ENCODE peak calls at places on chromosomes 16 and 17, in seven cellular contexts. M is cardiac muscle cell; H is body of pancreas; N is GM06990; F is left ventricle myocardium inferior; L is activated CD8-positive, alpha-beta T cell treated with anti-CD3 and anti-CD28 coated beads for 36 hours; A is upper lobe of right lung. Z is an unnamed sample.

GRCh38 chr16:6193718-6194117 is 1096.1 kb upstream of the EEF2KMT start:
- DNase-seq in M (no peak), H (no peak), N (no peak), F (no peak), L (no peak), A (no peak), Z (no peak)

GRCh38 chr17:31425646-31426045 is 34.2 kb downstream of the RAB11FIP4 start:
- DNase-seq in M (no peak), H (peak), N (no peak), F (peak), L (no peak), A (no peak), Z (no peak)

GRCh38 chr17:73371285-73371684 is 59.5 kb upstream of the CDC42EP4 start:
- DNase-seq in M (peak), H (no peak), N (no peak), F (no peak), L (no peak), A (no peak), Z (no peak)

GRCh38 chr16:17343028-17343427 is 127.7 kb downstream of the XYLT1 start:
- DNase-seq in M (no peak), H (no peak), N (peak), F (no peak), L (peak), A (no peak), Z (peak)

GRCh38 chr17:72725432-72726068 is 366.9 kb downstream of the SLC39A11 start:
- DNase-seq in M (peak), H (peak), N (peak), F (peak), L (peak), A (peak), Z (peak)

GRCh38 chr17:77491921-77492445 is 351.2 kb downstream of the SEC14L1 start:
- DNase-seq in M (no peak), H (peak), N (peak), F (peak), L (peak), A (peak), Z (peak)

GRCh38 chr16:84567446-84567962 is 50.4 kb downstream of the COTL1 start:
- DNase-seq in M (no peak), H (no peak), N (no peak), F (no peak), L (no peak), A (no peak), Z (no peak)

GRCh38 chr16:59683709-59684108 is 949.6 kb upstream of the GOT2 start:
- DNase-seq in M (no peak), H (no peak), N (no peak), F (no peak), L (no peak), A (no peak), Z (no peak)

GRCh38 chr17:65154770-65155589 is 17.8 kb downstream of the RGS9 start:
- DNase-seq in M (no peak), H (no peak), N (peak), F (no peak), L (no peak), A (no peak), Z (peak)

GRCh38 chr16:75389096-75389692 is 44.1 kb downstream of the CFDP1 start:
- DNase-seq in M (no peak), H (no peak), N (no peak), F (no peak), L (no peak), A (no peak), Z (no peak)

GRCh38 chr16:65570261-65570660 is 448.4 kb upstream of the CDH11 start:
- DNase-seq in M (peak), H (no peak), N (no peak), F (no peak), L (no peak), A (no peak), Z (no peak)

GRCh38 chr16:87789437-87790277 is 23.9 kb upstream of the KLHDC4 start:
- DNase-seq in M (peak), H (no peak), N (no peak), F (no peak), L (no peak), A (no peak), Z (no peak)

GRCh38 chr16:85498607-85499006 is 114.5 kb upstream of the GSE1 start:
- DNase-seq in M (no peak), H (no peak), N (peak), F (no peak), L (no peak), A (no peak), Z (no peak)

GRCh38 chr16:74710401-74710800 is 9.7 kb upstream of the MLKL start:
- DNase-seq in M (no peak), H (no peak), N (no peak), F (no peak), L (no peak), A (peak), Z (no peak)

GRCh38 chr17:67491009-67491677 is 114.1 kb downstream of the PITPNC1 start:
- DNase-seq in M (peak), H (peak), N (no peak), F (peak), L (no peak), A (peak), Z (no peak)

GRCh38 chr17:49952912-49953497 is 16.0 kb upstream of the DLX4 start:
- DNase-seq in M (peak), H (no peak), N (no peak), F (no peak), L (no peak), A (no peak), Z (no peak)

GRCh38 chr16:54589326-54589725 is 302.7 kb upstream of the IRX3 start:
- DNase-seq in M (no peak), H (no peak), N (no peak), F (no peak), L (no peak), A (no peak), Z (no peak)

GRCh38 chr17:50949128-50950001 is 83.2 kb upstream of the TOB1 start:
- DNase-seq in M (no peak), H (no peak), N (no peak), F (no peak), L (no peak), A (no peak), Z (no peak)

GRCh38 chr17:19705201-19705600 is 11.2 kb downstream of the SLC47A2 start:
- DNase-seq in M (no peak), H (no peak), N (no peak), F (no peak), L (no peak), A (no peak), Z (no peak)

GRCh38 chr16:30027588-30028437 is 3.3 kb downstream of the TLCD3B start:
- DNase-seq in M (no peak), H (no peak), N (no peak), F (no peak), L (no peak), A (no peak), Z (no peak)

GRCh38 chr17:6444573-6445335 is 499 bp downstream of the PIMREG start:
- DNase-seq in M (no peak), H (peak), N (no peak), F (no peak), L (no peak), A (no peak), Z (no peak)

GRCh38 chr17:49575524-49576120 is at the start of gene NXPH3:
- DNase-seq in M (peak), H (peak), N (no peak), F (peak), L (peak), A (peak), Z (peak)

GRCh38 chr16:75104836-75105235 is 11.7 kb downstream of the LDHD start:
- DNase-seq in M (no peak), H (no peak), N (no peak), F (no peak), L (no peak), A (no peak), Z (peak)

GRCh38 chr16:12317121-12317810 is 340.7 kb downstream of the SNX29 start:
- DNase-seq in M (no peak), H (no peak), N (no peak), F (no peak), L (no peak), A (no peak), Z (no peak)

GRCh38 chr16:67179421-67180080 is 4.2 kb downstream of the MATCAP1 start:
- DNase-seq in M (no peak), H (no peak), N (no peak), F (no peak), L (peak), A (no peak), Z (no peak)
- TF ChIP-seq CTCF in M (no peak), H (no peak), N (peak), F (no peak), L (peak), A (no peak), Z (peak)

GRCh38 chr17:18194394-18194793 is 10.8 kb downstream of the ALKBH5 start:
- DNase-seq in M (no peak), H (no peak), N (no peak), F (no peak), L (no peak), A (no peak), Z (no peak)

GRCh38 chr17:18194804-18195203 is 11.2 kb downstream of the ALKBH5 start:
- DNase-seq in M (no peak), H (no peak), N (no peak), F (no peak), L (no peak), A (no peak), Z (no peak)

GRCh38 chr17:18190629-18191028 is 7.0 kb downstream of the ALKBH5 start:
- DNase-seq in M (no peak), H (no peak), N (no peak), F (no peak), L (no peak), A (no peak), Z (no peak)

GRCh38 chr17:18191071-18191667 is 7.5 kb downstream of the ALKBH5 start:
- DNase-seq in M (peak), H (peak), N (no peak), F (peak), L (no peak), A (no peak), Z (no peak)

GRCh38 chr17:18191967-18192366 is 8.3 kb downstream of the ALKBH5 start:
- DNase-seq in M (no peak), H (no peak), N (no peak), F (no peak), L (peak), A (no peak), Z (no peak)
- TF ChIP-seq CTCF in M (peak), H (no peak), N (peak), F (peak), L (no peak), A (peak), Z (peak)

DNA sequence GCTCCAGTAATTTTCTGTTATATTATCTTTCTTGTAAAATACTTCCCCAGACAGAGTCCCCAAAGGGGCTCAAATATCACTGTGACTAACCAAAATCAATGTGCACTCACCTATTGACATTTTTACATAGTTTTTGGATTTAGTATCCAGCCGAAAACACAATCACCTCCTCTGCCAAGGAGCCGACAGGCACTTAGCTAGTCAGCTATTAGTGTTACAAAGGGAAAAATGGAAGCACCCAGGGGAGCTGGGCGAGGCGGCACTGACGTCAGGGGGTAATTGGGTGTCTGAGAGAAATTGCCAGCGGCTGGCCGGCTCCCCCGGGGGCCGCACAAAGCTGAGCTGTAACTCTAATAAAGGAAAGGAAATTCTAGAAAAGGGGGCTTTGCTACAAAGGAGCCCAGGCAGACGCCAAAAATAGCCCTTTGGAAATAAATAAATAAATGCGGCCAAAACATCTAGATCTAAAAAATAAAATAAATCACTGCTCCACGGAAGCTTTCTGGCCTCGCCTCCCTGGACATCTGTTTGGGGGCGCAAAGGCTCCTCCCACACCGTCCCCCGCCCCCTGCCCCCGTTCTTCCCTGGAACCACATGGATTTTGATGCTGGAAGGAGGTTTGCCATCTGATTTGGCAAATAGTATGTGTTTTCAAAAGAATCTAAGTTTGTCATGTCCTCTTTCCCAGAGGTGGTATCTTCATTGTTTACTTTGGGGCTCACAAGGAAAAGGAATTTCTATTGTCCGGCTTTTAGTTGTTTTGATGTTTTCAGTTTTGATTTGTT is 156.8 kb downstream of the ZNF423 start:
- DNase-seq in M (peak), H (no peak), N (no peak), F (peak), L (no peak), A (no peak), Z (no peak)
- TF ChIP-seq CTCF in M (no peak), H (no peak), N (no peak), F (no peak), L (no peak), A (no peak), Z (no peak)

GRCh38 chr17:2093349-2093748 is 38.4 kb downstream of the HIC1 start:
- DNase-seq in M (no peak), H (peak), N (no peak), F (no peak), L (no peak), A (peak), Z (no peak)

GRCh38 chr17:2089021-2089422 is 34.1 kb downstream of the HIC1 start:
- DNase-seq in M (peak), H (no peak), N (no peak), F (no peak), L (peak), A (no peak), Z (no peak)

GRCh38 chr17:2092253-2092652 is 37.4 kb downstream of the HIC1 start:
- DNase-seq in M (no peak), H (no peak), N (no peak), F (no peak), L (no peak), A (no peak), Z (no peak)

GRCh38 chr17:2090210-2090641 is 35.3 kb downstream of the HIC1 start:
- DNase-seq in M (no peak), H (no peak), N (no peak), F (no peak), L (peak), A (no peak), Z (no peak)

DNA sequence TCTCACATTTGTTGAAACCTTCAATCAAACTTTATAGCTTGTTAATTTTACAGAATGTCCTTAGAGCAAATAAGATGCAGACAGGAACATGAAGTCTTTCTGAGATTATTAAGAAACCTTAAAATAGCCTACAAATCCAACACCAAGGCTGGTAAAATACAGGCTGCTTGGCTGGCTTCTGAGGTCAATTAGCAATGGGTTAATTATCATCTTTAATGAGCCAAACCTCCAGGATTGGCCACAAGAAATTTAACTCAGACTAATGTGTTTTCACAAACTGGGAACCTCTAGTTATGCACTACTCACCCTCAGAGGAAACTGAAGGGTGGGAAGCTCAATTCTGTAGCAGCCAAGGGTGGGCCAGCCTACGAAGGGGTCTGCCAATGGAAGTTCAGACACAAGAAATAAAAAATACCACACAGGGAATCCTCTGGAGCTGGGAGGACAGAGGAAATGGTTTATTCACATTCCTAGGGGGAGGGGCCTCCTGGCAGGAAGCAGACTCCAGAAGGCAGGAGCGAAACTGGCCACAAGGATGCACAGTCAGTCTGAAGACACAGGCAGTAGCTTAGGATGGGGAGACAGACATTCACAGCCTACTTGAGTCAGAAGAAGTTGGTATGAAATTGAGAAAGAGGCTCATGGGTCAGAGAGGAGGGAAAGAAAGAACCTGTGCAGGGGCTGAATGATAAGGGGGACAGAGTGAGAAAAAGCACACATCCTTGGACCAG is 36.1 kb downstream of the HIC1 start:
- DNase-seq in M (peak), H (no peak), N (no peak), F (peak), L (no peak), A (no peak), Z (no peak)
- TF ChIP-seq CTCF in M (peak), H (no peak), N (no peak), F (peak), L (no peak), A (peak), Z (no peak)

DNA sequence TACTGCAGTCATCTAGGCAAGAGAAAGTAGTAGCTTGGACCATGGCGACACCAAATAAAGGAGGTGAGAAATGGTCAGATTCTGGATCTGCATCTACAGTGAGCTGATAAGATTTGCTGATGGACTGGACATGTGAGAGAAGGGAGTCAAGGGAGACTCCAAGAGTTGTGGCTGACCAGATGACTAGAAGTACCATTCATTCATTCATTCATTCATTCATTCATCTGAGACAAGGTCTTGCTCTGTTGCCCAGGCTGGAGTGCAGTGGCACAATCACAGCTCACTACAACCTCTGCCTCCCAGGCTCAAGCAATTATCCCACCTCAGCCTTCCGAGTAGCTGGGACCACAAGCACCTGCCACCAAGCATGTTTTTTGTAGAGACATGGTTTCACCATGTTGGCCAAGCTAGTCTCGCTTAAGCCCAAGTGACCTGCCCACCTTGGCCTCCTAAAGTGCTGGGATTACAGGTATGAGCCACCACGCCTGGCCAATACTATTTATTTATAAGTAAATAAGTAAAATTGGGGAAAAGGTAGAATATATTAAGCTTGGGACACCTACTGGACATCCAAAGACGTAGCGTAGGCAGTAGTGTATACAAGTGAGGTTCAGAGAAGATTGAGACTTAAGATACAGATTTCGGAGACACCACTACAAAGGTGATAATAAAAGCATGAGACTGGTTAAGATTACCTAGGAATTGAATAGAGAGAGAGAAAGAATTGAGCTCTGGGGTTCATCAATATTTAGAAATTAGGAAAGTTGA is 15.7 kb upstream of the RNF43 start:
- DNase-seq in M (no peak), H (no peak), N (no peak), F (no peak), L (no peak), A (no peak), Z (no peak)
- TF ChIP-seq CTCF in M (peak), H (no peak), N (peak), F (no peak), L (no peak), A (no peak), Z (no peak)

GRCh38 chr17:2412561-2413021 is 11.7 kb upstream of the MNT start:
- DNase-seq in M (peak), H (peak), N (no peak), F (no peak), L (no peak), A (peak), Z (no peak)
- TF ChIP-seq CTCF in M (peak), H (no peak), N (no peak), F (no peak), L (no peak), A (no peak), Z (no peak)

GRCh38 chr17:81371910-81372760 is 23.1 kb upstream of the BAHCC1 start:
- DNase-seq in M (peak), H (no peak), N (no peak), F (peak), L (no peak), A (no peak), Z (no peak)
- TF ChIP-seq CTCF in M (peak), H (no peak), N (no peak), F (peak), L (no peak), A (peak), Z (no peak)

GRCh38 chr17:45428050-45428953 is 4.4 kb downstream of the ARHGAP27 start:
- DNase-seq in M (peak), H (peak), N (peak), F (peak), L (peak), A (peak), Z (peak)

GRCh38 chr17:45427181-45427835 is 5.4 kb downstream of the ARHGAP27 start:
- DNase-seq in M (no peak), H (no peak), N (no peak), F (no peak), L (no peak), A (peak), Z (no peak)

GRCh38 chr17:45430006-45430737 is 2.5 kb downstream of the ARHGAP27 start:
- DNase-seq in M (no peak), H (no peak), N (no peak), F (no peak), L (no peak), A (peak), Z (no peak)

GRCh38 chr17:45429338-45430005 is 3.2 kb downstream of the ARHGAP27 start:
- DNase-seq in M (no peak), H (no peak), N (no peak), F (no peak), L (no peak), A (peak), Z (no peak)

GRCh38 chr17:45428954-45429337 is 3.7 kb downstream of the ARHGAP27 start:
- DNase-seq in M (no peak), H (no peak), N (no peak), F (no peak), L (no peak), A (peak), Z (no peak)
- TF ChIP-seq CTCF in M (no peak), H (no peak), N (no peak), F (no peak), L (no peak), A (no peak), Z (no peak)